ENCODE peak calls at places on chromosomes 12 and 14, in five cellular contexts. X, T, B, D and S are unnamed samples.

GRCh38 chr12:32448581-32448980 is 49.2 kb downstream of the FGD4 start:
- DNase-seq in X (no peak), T (no peak), B (no peak), D (no peak), S (no peak)

GRCh38 chr12:55931317-55931779 is 386 bp downstream of the DGKA start:
- DNase-seq in X (no peak), T (no peak), B (no peak), D (no peak), S (no peak)

GRCh38 chr14:92185559-92185958 is 63.8 kb downstream of the CPSF2 start:
- DNase-seq in X (no peak), T (no peak), B (no peak), D (no peak), S (no peak)

GRCh38 chr12:52873832-52874572 is 25.2 kb upstream of the KRT78 start:
- DNase-seq in X (peak), T (peak), B (peak), D (no peak), S (peak)

GRCh38 chr12:44015333-44015941 is 179.6 kb downstream of the TMEM117 start:
- DNase-seq in X (no peak), T (no peak), B (no peak), D (no peak), S (no peak)

GRCh38 chr12:54593135-54593534 is 4.7 kb upstream of the PPP1R1A start:
- DNase-seq in X (no peak), T (no peak), B (no peak), D (no peak), S (no peak)

GRCh38 chr14:61653507-61653906 is 41.8 kb upstream of the HIF1A start:
- DNase-seq in X (no peak), T (no peak), B (no peak), D (no peak), S (no peak)

GRCh38 chr12:113149361-113150150 is at the start of gene CFAP73:
- DNase-seq in X (peak), T (peak), B (no peak), D (no peak), S (peak)

GRCh38 chr12:6056406-6057211 is 67.9 kb downstream of the VWF start:
- DNase-seq in X (no peak), T (peak), B (no peak), D (no peak), S (peak)

GRCh38 chr12:94603434-94604068 is 46.8 kb downstream of the TMCC3 start:
- DNase-seq in X (no peak), T (no peak), B (peak), D (no peak), S (no peak)

GRCh38 chr12:107660230-107660629 is 25.4 kb upstream of the PWP1 start:
- DNase-seq in X (no peak), T (no peak), B (no peak), D (no peak), S (no peak)

GRCh38 chr14:94115068-94115591 is 4.6 kb downstream of the IFI27 start:
- DNase-seq in X (peak), T (no peak), B (no peak), D (no peak), S (no peak)

GRCh38 chr14:89296281-89296745 is 120.7 kb downstream of the FOXN3 start:
- DNase-seq in X (no peak), T (no peak), B (no peak), D (no peak), S (peak)